ENCODE peak calls at places on chromosomes 1 and 21, in seven cellular contexts. I is endothelial cell; C is CD8-positive, alpha-beta T cell; F is mucosa of descending colon; Z is astrocyte of the spinal cord; Y is left lung; B is right lobe of liver. G is an unnamed sample.

GRCh38 chr1:219442575-219442974 is 170.3 kb downstream of the ZC3H11B start:
- DNase-seq in I (no peak), C (no peak), F (no peak), Z (peak), Y (no peak), B (no peak), G (no peak)

GRCh38 chr1:92481598-92482403 is 4.9 kb downstream of the GFI1 start:
- DNase-seq in I (peak), C (no peak), F (no peak), Z (no peak), Y (no peak), B (no peak), G (peak)

GRCh38 chr1:162111572-162111971 is 42.1 kb downstream of the NOS1AP start:
- DNase-seq in I (no peak), C (no peak), F (no peak), Z (no peak), Y (no peak), B (no peak), G (no peak)

GRCh38 chr1:30900486-30900885 is 8.1 kb downstream of the SDC3 start:
- DNase-seq in I (no peak), C (no peak), F (no peak), Z (no peak), Y (no peak), B (no peak), G (no peak)

GRCh38 chr21:45128613-45129226 is 54.3 kb downstream of the ADARB1 start:
- DNase-seq in I (peak), C (peak), F (peak), Z (peak), Y (peak), B (peak), G (peak)

GRCh38 chr1:176058686-176059085 is 148.4 kb downstream of the COP1 start:
- DNase-seq in I (no peak), C (no peak), F (no peak), Z (no peak), Y (no peak), B (no peak), G (no peak)

GRCh38 chr1:166840309-166841302 is 1.3 kb downstream of the POGK start:
- DNase-seq in I (no peak), C (no peak), F (peak), Z (peak), Y (peak), B (no peak), G (no peak)

GRCh38 chr1:68384872-68385390 is 64.8 kb downstream of the RPE65 start:
- DNase-seq in I (no peak), C (no peak), F (no peak), Z (peak), Y (no peak), B (no peak), G (no peak)

GRCh38 chr1:162631546-162632233 is 574 bp upstream of the DDR2 start:
- DNase-seq in I (no peak), C (no peak), F (no peak), Z (peak), Y (no peak), B (no peak), G (no peak)

GRCh38 chr1:35476099-35476674 is 81.0 kb downstream of the KIAA0319L start:
- DNase-seq in I (no peak), C (no peak), F (no peak), Z (peak), Y (no peak), B (no peak), G (no peak)

GRCh38 chr1:2416403-2416802 is 4.0 kb upstream of the PEX10 start:
- DNase-seq in I (no peak), C (no peak), F (peak), Z (no peak), Y (no peak), B (no peak), G (no peak)

GRCh38 chr1:104760017-104760416 is 1010.3 kb downstream of the AMY1C start:
- DNase-seq in I (no peak), C (no peak), F (no peak), Z (no peak), Y (no peak), B (no peak), G (peak)

GRCh38 chr1:112369389-112370285 is 26.4 kb upstream of the CTTNBP2NL start:
- DNase-seq in I (peak), C (peak), F (peak), Z (peak), Y (peak), B (peak), G (peak)
- TF ChIP-seq CTCF in I (peak), C (peak), F (peak), Z (peak), Y (peak), B (peak), G (peak)

DNA sequence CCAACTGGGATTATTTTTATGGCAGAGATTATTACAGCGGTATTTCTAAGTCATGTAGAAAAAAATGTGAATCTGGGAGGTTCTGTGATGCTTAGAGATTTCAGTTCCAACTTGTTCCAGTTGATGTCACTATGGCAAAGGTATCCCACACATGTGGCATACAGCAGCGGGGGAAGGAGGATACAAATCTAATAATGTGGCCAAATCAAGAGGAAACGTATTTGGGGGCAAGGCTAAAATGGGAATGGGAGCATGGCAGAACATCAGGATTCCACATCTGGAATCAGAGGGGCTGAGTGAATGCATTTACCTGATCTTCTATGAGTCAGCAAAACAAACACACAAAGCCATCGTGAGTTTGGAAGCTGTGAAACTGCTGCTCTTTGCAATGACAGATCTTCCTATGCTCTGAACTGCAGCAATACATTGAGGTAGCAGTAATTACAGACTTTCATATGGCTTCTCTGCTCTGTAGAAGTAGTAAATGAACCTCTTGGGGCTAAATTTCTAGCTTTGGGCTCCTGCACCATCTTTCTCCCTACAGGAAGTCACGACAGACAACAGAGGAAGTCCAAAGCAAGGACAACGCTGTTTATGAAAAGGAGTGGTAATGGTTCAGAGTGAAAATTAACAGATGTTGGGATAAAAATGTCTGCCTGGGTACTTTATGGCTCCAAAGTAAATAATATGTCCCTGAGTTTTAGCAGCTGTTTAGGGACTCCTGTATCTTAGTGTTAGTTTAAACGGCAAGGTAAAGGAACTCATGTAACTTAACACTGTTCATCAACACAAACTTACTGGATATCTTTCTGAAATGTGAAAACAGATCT is 55.6 kb downstream of the GABPA start:
- DNase-seq in I (no peak), C (no peak), F (peak), Z (peak), Y (no peak), B (no peak), G (peak)
- TF ChIP-seq CTCF in I (peak), C (peak), F (no peak), Z (peak), Y (no peak), B (peak), G (peak)

GRCh38 chr1:198352975-198353695 is 187.3 kb downstream of the ATP6V1G3 start:
- DNase-seq in I (no peak), C (no peak), F (no peak), Z (no peak), Y (no peak), B (no peak), G (peak)

GRCh38 chr1:198346178-198346577 is 189.4 kb downstream of the NEK7 start:
- DNase-seq in I (no peak), C (no peak), F (no peak), Z (no peak), Y (no peak), B (no peak), G (no peak)

GRCh38 chr1:198350456-198350855 is 190.0 kb downstream of the ATP6V1G3 start:
- DNase-seq in I (no peak), C (no peak), F (no peak), Z (no peak), Y (no peak), B (no peak), G (no peak)
- TF ChIP-seq CTCF in I (no peak), C (no peak), F (no peak), Z (no peak), Y (no peak), B (no peak), G (peak)

DNA sequence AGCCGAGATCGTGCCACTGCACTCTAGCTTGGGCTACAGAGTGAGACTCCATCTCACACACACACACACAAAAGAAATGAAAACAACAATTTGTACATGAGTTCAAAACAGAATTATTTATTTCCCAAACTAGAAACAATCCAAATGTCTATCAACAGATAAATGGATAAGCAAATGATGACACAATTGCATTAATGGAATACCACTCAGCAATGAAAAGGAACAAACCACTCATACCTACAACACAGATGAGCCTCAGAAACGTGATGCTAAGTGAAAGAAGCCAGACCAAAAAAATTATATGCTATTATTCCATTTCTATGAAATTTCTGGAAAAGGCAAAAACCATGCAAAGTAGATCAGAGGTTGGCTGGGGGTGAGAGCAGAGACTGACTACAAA is 2.0 kb upstream of the PGD start:
- DNase-seq in I (no peak), C (no peak), F (no peak), Z (no peak), Y (no peak), B (no peak), G (no peak)
- TF ChIP-seq CTCF in I (no peak), C (no peak), F (no peak), Z (no peak), Y (no peak), B (no peak), G (no peak)

GRCh38 chr1:39081266-39082139 is 55.4 kb downstream of the NDUFS5 start:
- DNase-seq in I (peak), C (no peak), F (no peak), Z (no peak), Y (no peak), B (peak), G (peak)
- TF ChIP-seq CTCF in I (no peak), C (no peak), F (no peak), Z (no peak), Y (no peak), B (no peak), G (no peak)

DNA sequence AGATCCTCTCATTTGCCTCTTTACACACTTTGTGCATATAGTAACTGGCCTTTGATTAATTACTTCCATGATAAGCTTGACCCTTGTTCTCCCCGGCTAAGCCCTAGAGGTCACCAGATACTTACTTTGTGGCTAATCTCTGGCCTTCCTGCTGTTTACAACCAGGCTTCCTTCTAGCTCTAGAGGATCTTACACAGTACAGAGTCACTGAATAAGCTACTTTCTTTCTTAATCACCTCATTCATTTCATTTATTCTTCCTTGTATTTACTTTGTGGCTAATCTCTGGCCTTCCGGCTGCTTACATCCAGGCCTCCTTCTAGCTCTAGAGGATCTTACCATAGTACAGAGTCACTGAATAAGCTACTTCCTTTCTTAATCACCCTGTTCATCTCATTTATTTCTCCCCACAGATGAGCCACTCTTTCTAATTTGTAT is 144.3 kb upstream of the C1orf21 start:
- DNase-seq in I (no peak), C (no peak), F (peak), Z (peak), Y (no peak), B (no peak), G (no peak)
- TF ChIP-seq CTCF in I (no peak), C (no peak), F (no peak), Z (no peak), Y (no peak), B (peak), G (no peak)

GRCh38 chr1:94599090-94599813 is 57.7 kb upstream of the F3 start:
- DNase-seq in I (peak), C (no peak), F (no peak), Z (no peak), Y (no peak), B (no peak), G (no peak)
- TF ChIP-seq CTCF in I (no peak), C (no peak), F (no peak), Z (peak), Y (no peak), B (peak), G (no peak)

GRCh38 chr1:22818061-22818770 is 107.6 kb downstream of the EPHB2 start:
- DNase-seq in I (no peak), C (no peak), F (no peak), Z (no peak), Y (no peak), B (no peak), G (no peak)
- TF ChIP-seq CTCF in I (no peak), C (no peak), F (no peak), Z (no peak), Y (no peak), B (no peak), G (no peak)

GRCh38 chr1:217182992-217183391 is 447.9 kb downstream of the GPATCH2 start:
- DNase-seq in I (no peak), C (no peak), F (no peak), Z (no peak), Y (no peak), B (no peak), G (no peak)
- TF ChIP-seq CTCF in I (no peak), C (no peak), F (no peak), Z (no peak), Y (no peak), B (no peak), G (no peak)

GRCh38 chr1:17849216-17849615 is 94.1 kb downstream of the ACTL8 start:
- DNase-seq in I (no peak), C (no peak), F (no peak), Z (no peak), Y (no peak), B (no peak), G (no peak)
- TF ChIP-seq CTCF in I (no peak), C (no peak), F (no peak), Z (peak), Y (no peak), B (no peak), G (no peak)